ENCODE peak calls at places on chromosomes 3 and 15, in nine cellular contexts. L is glutamatergic neuron, G is adrenal gland, Q is cardiac fibroblast, E is IMR-90, X is colonic mucosa, R is stomach, S is GM13977, B is hepatocyte. A is an unnamed sample.

GRCh38 chr3:86733257-86733656 is 257.7 kb downstream of the VGLL3 start:
- DNase-seq in G (no peak), B (no peak), Q (no peak), E (no peak), X (no peak), S (no peak), L (no peak), R (no peak), A (no peak)

GRCh38 chr3:169886671-169887070 is 16.9 kb upstream of the LRRC31 start:
- DNase-seq in Q (peak; percentile 88), L (no peak), R (peak; percentile 88), B (no peak), X (peak; percentile 31), S (no peak), E (peak; percentile 35), G (peak; percentile 84), A (no peak)

GRCh38 chr3:52294320-52295150 is 6.9 kb downstream of the GLYCTK start:
- DNase-seq in B (no peak), L (no peak), X (no peak), S (no peak), R (no peak), Q (no peak), G (no peak), E (no peak), A (no peak)

GRCh38 chr3:160400631-160401150 is 1.2 kb downstream of the SMC4 start:
- DNase-seq in S (peak; percentile 22), L (peak; percentile 60), B (peak; percentile 55), G (peak; percentile 56), R (peak; percentile 56), X (peak; percentile 27), Q (no peak), E (no peak), A (peak; percentile 17)

GRCh38 chr3:146504546-146505197 is 35.3 kb upstream of the PLSCR2 start:
- DNase-seq in X (no peak), G (no peak), L (no peak), E (no peak), Q (no peak), S (no peak), B (no peak), R (no peak), A (no peak)

GRCh38 chr3:4736284-4736861 is 242.9 kb upstream of the BHLHE40 start:
- DNase-seq in Q (peak; percentile 63), R (peak; percentile 78), G (no peak), X (no peak), B (peak; percentile 64), L (no peak), S (no peak), E (peak; percentile 50), A (no peak)

GRCh38 chr3:61239871-61240270 is 11.4 kb downstream of the FHIT start:
- DNase-seq in E (no peak), R (peak; percentile 44), X (no peak), B (no peak), S (no peak), L (no peak), G (peak; percentile 70), Q (peak; percentile 27), A (no peak)

GRCh38 chr3:126621627-126622345 is 33.1 kb downstream of the TXNRD3 start:
- DNase-seq in R (no peak), X (no peak), L (no peak), S (no peak), E (peak; percentile 59), B (no peak), Q (peak; percentile 36), G (no peak), A (no peak)

GRCh38 chr15:68303560-68304436 is 26.3 kb downstream of the FEM1B start:
- DNase-seq in G (peak; percentile 47), R (no peak), E (no peak), S (peak; percentile 1), Q (no peak), L (no peak), X (peak; percentile 9), B (no peak), A (no peak)

GRCh38 chr15:29889545-29890329 is 67.5 kb upstream of the TJP1 start:
- DNase-seq in X (no peak), B (no peak), G (no peak), S (no peak), R (no peak), E (no peak), Q (no peak), L (no peak), A (no peak)

GRCh38 chr3:184719709-184720108 is 7.8 kb upstream of the MAGEF1 start:
- DNase-seq in S (no peak), G (no peak), E (no peak), L (no peak), B (no peak), R (no peak), Q (no peak), X (no peak), A (no peak)

GRCh38 chr15:25946241-25946786 is 83.2 kb upstream of the ATP10A start:
- DNase-seq in X (no peak), L (no peak), R (no peak), B (no peak), S (no peak), E (no peak), G (no peak), Q (no peak), A (no peak)

GRCh38 chr3:159149633-159150032 is 347.8 kb downstream of the MFSD1 start:
- DNase-seq in R (no peak), X (no peak), E (no peak), Q (no peak), G (no peak), L (no peak), B (no peak), S (no peak), A (no peak)

GRCh38 chr3:53046171-53047170 is 598 bp upstream of the SFMBT1 start:
- DNase-seq in E (peak; percentile 11), G (peak; percentile 57), X (peak; percentile 69), B (peak; percentile 72), Q (peak; percentile 31), L (peak; percentile 60), R (peak; percentile 53), S (peak; percentile 71), A (peak; percentile 32)

GRCh38 chr15:47756872-47757271 is 39.6 kb downstream of the SEMA6D start:
- DNase-seq in B (peak; percentile 51), R (no peak), E (peak; percentile 91), Q (peak; percentile 67), S (no peak), G (no peak), L (no peak), X (peak; percentile 30), A (no peak)

GRCh38 chr3:194471863-194472262 is 14.9 kb downstream of the ATP13A3 start:
- DNase-seq in X (no peak), R (no peak), Q (no peak), B (no peak), S (no peak), G (no peak), E (no peak), L (no peak), A (no peak)
- TF ChIP-seq CTCF in X (no peak), R (no peak), Q (no peak), B (no peak), S (no peak), G (no peak), E (no peak), L (no peak), A (no peak)

GRCh38 chr3:181564222-181564621 is 147.5 kb upstream of the SOX2 start:
- DNase-seq in B (no peak), Q (peak; percentile 1), S (no peak), L (no peak), E (no peak), R (no peak), X (no peak), G (no peak), A (no peak)
- TF ChIP-seq CTCF in B (no peak), Q (peak; percentile 12), S (no peak), L (no peak), E (no peak), R (no peak), X (no peak), G (no peak), A (peak; percentile 35)

DNA sequence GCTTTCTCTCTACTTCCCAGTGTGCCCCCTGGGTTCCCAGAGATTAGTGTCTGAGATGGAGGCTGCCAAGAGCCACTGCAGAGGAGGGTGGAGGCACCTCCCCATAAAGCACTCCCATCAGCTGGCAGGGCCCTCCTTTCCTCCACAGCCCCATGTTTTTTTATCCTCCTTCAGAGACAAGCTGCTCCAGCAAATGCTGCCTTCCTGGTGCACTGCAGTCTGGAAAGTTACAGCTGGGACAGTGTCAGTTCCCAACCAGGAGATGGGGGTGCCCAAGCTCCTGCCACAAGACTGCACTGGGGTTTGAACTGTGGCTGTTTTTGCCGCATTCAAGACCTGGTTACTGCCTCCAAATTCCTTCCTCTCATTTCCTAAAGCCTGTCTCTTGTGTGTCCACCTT is 206.1 kb downstream of the CADPS start:
- DNase-seq in Q (no peak), S (no peak), B (no peak), E (no peak), X (no peak), R (no peak), L (no peak), G (no peak), A (no peak)
- TF ChIP-seq CTCF in Q (no peak), S (no peak), B (no peak), E (no peak), X (no peak), R (no peak), L (no peak), G (no peak), A (no peak)

GRCh38 chr3:98780343-98780742 is 17.2 kb downstream of the ST3GAL6 start:
- DNase-seq in X (no peak), S (no peak), G (no peak), Q (peak; percentile 77), B (no peak), E (no peak), L (no peak), R (no peak), A (no peak)
- TF ChIP-seq CTCF in X (no peak), S (no peak), G (no peak), Q (no peak), B (no peak), E (no peak), L (no peak), R (no peak), A (no peak)

DNA sequence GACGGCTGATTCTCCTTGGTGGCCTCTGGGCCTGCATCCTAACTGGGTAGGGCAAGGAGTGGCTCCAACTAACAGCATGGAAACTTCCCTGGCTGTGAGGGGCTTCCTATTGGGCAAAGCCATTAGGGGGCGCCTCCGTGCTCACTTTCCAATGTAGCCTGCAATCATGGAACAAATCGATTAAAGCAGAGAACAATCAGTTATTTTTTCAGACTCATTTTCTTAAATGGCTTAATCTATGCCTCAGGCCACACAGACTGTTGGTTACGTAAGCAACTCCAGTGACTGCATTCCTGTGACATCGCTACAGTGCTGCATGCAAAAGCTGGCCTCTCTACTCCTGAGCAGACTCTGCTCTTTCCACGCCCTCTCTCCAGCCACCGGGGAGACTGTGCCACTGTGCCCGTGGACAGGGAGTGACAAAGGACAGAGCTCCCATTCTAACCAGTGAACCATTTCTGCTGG is 278.9 kb downstream of the KLF13 start:
- DNase-seq in S (no peak), E (peak; percentile 81), G (peak; percentile 62), Q (peak; percentile 13), L (peak; percentile 47), R (no peak), B (peak; percentile 38), X (no peak), A (peak; percentile 28)
- TF ChIP-seq CTCF in S (no peak), E (peak; percentile 29), G (no peak), Q (peak; percentile 2), L (peak; percentile 8), R (no peak), B (peak; percentile 33), X (no peak), A (peak; percentile 40)

DNA sequence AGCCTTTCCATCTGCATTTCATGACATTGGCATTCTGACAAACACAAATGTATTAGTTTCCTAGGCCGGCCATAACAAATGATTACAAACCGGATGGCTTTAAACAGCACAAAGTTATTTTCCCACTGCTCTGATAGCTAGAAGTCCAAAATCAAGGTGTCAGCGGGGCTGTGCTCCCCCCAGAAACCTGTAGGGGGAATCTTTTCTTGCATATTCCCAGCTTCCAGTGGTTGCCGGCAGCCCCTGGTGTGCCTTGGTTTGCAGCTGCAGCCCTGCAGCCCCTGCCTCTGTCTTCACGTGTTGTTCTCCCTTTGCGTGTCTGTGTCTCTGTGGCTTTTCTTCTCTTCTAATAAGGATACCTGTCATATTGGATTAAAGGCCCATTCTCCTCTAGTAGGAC is 79.0 kb upstream of the CDV3 start:
- DNase-seq in L (peak; percentile 39), R (no peak), X (no peak), G (no peak), Q (peak; percentile 48), B (no peak), S (no peak), E (peak; percentile 20), A (peak; percentile 29)
- TF ChIP-seq CTCF in L (peak; percentile 63), R (no peak), X (no peak), G (no peak), Q (peak; percentile 65), B (no peak), S (peak; percentile 27), E (peak; percentile 47), A (peak; percentile 48)

A was measured in neural crest cell.